ENCODE peak calls at places on chromosomes 4 and X, in six cellular contexts. Q is stimulated activated effector memory CD8-positive, alpha-beta T cell treated with anti-CD3 and anti-CD28 coated beads, Interleukin-12 subunit alpha, Interleukin-12 subunit beta, amount 100 ng/mL, for 72 hours; T is colonic mucosa; Z is H4; B is stimulated activated naive CD4-positive, alpha-beta T cell treated with Interleukin-2 at 50 U/mL for 16 hours; E is activated T-helper 9 cell treated with anti-CD3 and anti-CD28 coated beads, Interleukin-2, amount 50 U/mL, for 16 hours. N is an unnamed sample.
A peak's percentile ranks its signal among the peaks of the same experiment; 100 is the strongest.

GRCh38 chr4:3201718-3202702 is 46.9 kb upstream of the MSANTD1 start:
- DNase-seq in Q (peak; percentile 21), T (peak; percentile 32), Z (no peak), B (peak; percentile 58), E (peak; percentile 15), N (no peak)

GRCh38 chr4:78002260-78002659 is 54.9 kb upstream of the FRAS1 start:
- DNase-seq in Q (no peak), T (no peak), Z (no peak), B (no peak), E (no peak), N (no peak)

GRCh38 chr4:184617611-184618196 is 31.5 kb downstream of the CASP3 start:
- DNase-seq in Q (no peak), T (peak; percentile 20), Z (no peak), B (no peak), E (no peak), N (no peak)

GRCh38 chrX:43964936-43965335 is 8.3 kb downstream of the NDP start:
- DNase-seq in Q (no peak), T (no peak), Z (no peak), B (no peak), E (no peak), N (no peak)

GRCh38 chr4:2962614-2963184 is 507 bp downstream of the NOP14 start:
- DNase-seq in Q (no peak), T (peak; percentile 60), Z (no peak), B (no peak), E (no peak), N (no peak)

GRCh38 chr4:58514299-58514698 is 1404.1 kb upstream of the IGFBP7 start:
- DNase-seq in Q (no peak), T (no peak), Z (no peak), B (no peak), E (no peak), N (no peak)

GRCh38 chr4:7307391-7308099 is 115.2 kb downstream of the SORCS2 start:
- DNase-seq in Q (no peak), T (no peak), Z (no peak), B (no peak), E (no peak), N (no peak)

GRCh38 chr4:89617256-89617655 is 219.7 kb downstream of the SNCA start:
- DNase-seq in Q (no peak), T (no peak), Z (no peak), B (no peak), E (no peak), N (no peak)

GRCh38 chrX:11667286-11667685 is 1.6 kb upstream of the ARHGAP6 start:
- DNase-seq in Q (no peak), T (no peak), Z (no peak), B (no peak), E (no peak), N (no peak)

GRCh38 chrX:147958316-147958715 is 22.8 kb upstream of the FMR1NB start:
- DNase-seq in Q (no peak), T (no peak), Z (peak; percentile 12), B (no peak), E (no peak), N (no peak)

GRCh38 chr4:100493756-100494155 is 24.1 kb downstream of the EMCN start:
- DNase-seq in Q (no peak), T (no peak), Z (no peak), B (no peak), E (no peak), N (no peak)

GRCh38 chr4:184274288-184274951 is 56.7 kb upstream of the ENPP6 start:
- DNase-seq in Q (no peak), T (no peak), Z (no peak), B (no peak), E (no peak), N (no peak)

GRCh38 chrX:153638436-153639176 is 8.4 kb upstream of the DUSP9 start:
- DNase-seq in Q (no peak), T (no peak), Z (no peak), B (no peak), E (no peak), N (no peak)

GRCh38 chr4:158811704-158812103 is 42.9 kb downstream of the FNIP2 start:
- DNase-seq in Q (no peak), T (peak; percentile 55), Z (no peak), B (no peak), E (no peak), N (no peak)

GRCh38 chr4:133129237-133129636 is 19.9 kb upstream of the PCDH10 start:
- DNase-seq in Q (no peak), T (no peak), Z (no peak), B (no peak), E (no peak), N (no peak)